ENCODE peak calls at places on chromosomes 4 and X, in six cellular contexts. O is epithelial cell of esophagus, S is ovary, W is stomach, M is IMR-90, Y is sigmoid colon. I is an unnamed sample.

GRCh38 chr4:87035881-87036509 is 101.2 kb downstream of the AFF1 start:
- DNase-seq in O (no peak), S (no peak), W (no peak), M (no peak), Y (no peak), I (no peak)

GRCh38 chr4:90425893-90426292 is 298.7 kb downstream of the CCSER1 start:
- DNase-seq in O (no peak), S (no peak), W (no peak), M (no peak), Y (no peak), I (no peak)

GRCh38 chr4:4872148-4872903 is 12.9 kb downstream of the MSX1 start:
- DNase-seq in O (no peak), S (no peak), W (no peak), M (no peak), Y (no peak), I (no peak)

GRCh38 chrX:123959281-123960063 is 2.0 kb upstream of the STAG2 start:
- DNase-seq in O (peak), S (peak), W (peak), M (no peak), Y (peak), I (no peak)

GRCh38 chr4:26094076-26094475 is 180.1 kb downstream of the SMIM20 start:
- DNase-seq in O (no peak), S (no peak), W (no peak), M (peak), Y (no peak), I (no peak)

GRCh38 chr4:111630705-111631104 is 514.5 kb upstream of the FAM241A start:
- DNase-seq in O (peak), S (no peak), W (no peak), M (peak), Y (no peak), I (no peak)

GRCh38 chrX:132612990-132613564 is 124.2 kb upstream of the MBNL3 start:
- DNase-seq in O (peak), S (peak), W (peak), M (peak), Y (no peak), I (no peak)

GRCh38 chr4:113955411-113955810 is 24.0 kb downstream of the ARSJ start:
- DNase-seq in O (no peak), S (no peak), W (no peak), M (no peak), Y (no peak), I (no peak)

GRCh38 chr4:24240655-24241054 is 343.7 kb downstream of the DHX15 start:
- DNase-seq in O (no peak), S (no peak), W (no peak), M (no peak), Y (no peak), I (no peak)

GRCh38 chrX:147838465-147839131 is 73.1 kb upstream of the FMR1 start:
- DNase-seq in O (peak), S (no peak), W (no peak), M (no peak), Y (no peak), I (peak)

GRCh38 chr4:168765726-168766125 is 244.3 kb downstream of the CBR4 start:
- DNase-seq in O (peak), S (no peak), W (peak), M (peak), Y (no peak), I (no peak)

GRCh38 chr4:68074397-68074796 is 55.3 kb downstream of the TMPRSS11F start:
- DNase-seq in O (peak), S (no peak), W (no peak), M (no peak), Y (no peak), I (no peak)

GRCh38 chr4:9924750-9925149 is 96.5 kb downstream of the SLC2A9 start:
- DNase-seq in O (peak), S (no peak), W (no peak), M (peak), Y (no peak), I (no peak)

GRCh38 chr4:1008840-1009646 is 2.4 kb upstream of the FGFRL1 start:
- DNase-seq in O (peak), S (no peak), W (peak), M (no peak), Y (peak), I (no peak)

GRCh38 chr4:37745946-37746345 is 59.8 kb upstream of the RELL1 start:
- DNase-seq in O (no peak), S (no peak), W (no peak), M (no peak), Y (no peak), I (no peak)

GRCh38 chrX:120450163-120450562 is 18.9 kb downstream of the LAMP2 start:
- DNase-seq in O (no peak), S (no peak), W (no peak), M (no peak), Y (no peak), I (no peak)

GRCh38 chr4:141134051-141134450 is 782 bp upstream of the RNF150 start:
- DNase-seq in O (no peak), S (no peak), W (no peak), M (peak), Y (no peak), I (no peak)

GRCh38 chr4:173237152-173237551 is 68.5 kb downstream of the GALNT7 start:
- DNase-seq in O (no peak), S (no peak), W (no peak), M (no peak), Y (no peak), I (no peak)

GRCh38 chrX:47918274-47918673 is 81.6 kb downstream of the ZNF81 start:
- DNase-seq in O (no peak), S (no peak), W (no peak), M (no peak), Y (no peak), I (no peak)

GRCh38 chr4:25842229-25842840 is 20.5 kb downstream of the SEL1L3 start:
- DNase-seq in O (no peak), S (no peak), W (no peak), M (no peak), Y (no peak), I (no peak)

GRCh38 chr4:186204103-186204559 is 12.8 kb downstream of the CYP4V2 start:
- DNase-seq in O (peak), S (peak), W (peak), M (peak), Y (peak), I (peak)

GRCh38 chr4:152462715-152463114 is 73.2 kb downstream of the FBXW7 start:
- DNase-seq in O (no peak), S (no peak), W (no peak), M (peak), Y (no peak), I (no peak)

GRCh38 chr4:53676402-53676871 is 85.2 kb upstream of the LNX1 start:
- DNase-seq in O (no peak), S (peak), W (no peak), M (peak), Y (no peak), I (no peak)

GRCh38 chr4:48112017-48112667 is 21.9 kb downstream of the TXK start:
- DNase-seq in O (peak), S (no peak), W (no peak), M (peak), Y (no peak), I (no peak)

GRCh38 chrX:39017716-39018115 is 216.5 kb downstream of the MID1IP1 start:
- DNase-seq in O (no peak), S (no peak), W (no peak), M (no peak), Y (no peak), I (no peak)

GRCh38 chr4:151792525-151792924 is 31.7 kb upstream of the GATB start:
- DNase-seq in O (no peak), S (no peak), W (no peak), M (no peak), Y (no peak), I (no peak)

GRCh38 chrX:136318895-136319597 is 18.3 kb downstream of the ADGRG4 start:
- DNase-seq in O (no peak), S (no peak), W (no peak), M (no peak), Y (no peak), I (no peak)

DNA sequence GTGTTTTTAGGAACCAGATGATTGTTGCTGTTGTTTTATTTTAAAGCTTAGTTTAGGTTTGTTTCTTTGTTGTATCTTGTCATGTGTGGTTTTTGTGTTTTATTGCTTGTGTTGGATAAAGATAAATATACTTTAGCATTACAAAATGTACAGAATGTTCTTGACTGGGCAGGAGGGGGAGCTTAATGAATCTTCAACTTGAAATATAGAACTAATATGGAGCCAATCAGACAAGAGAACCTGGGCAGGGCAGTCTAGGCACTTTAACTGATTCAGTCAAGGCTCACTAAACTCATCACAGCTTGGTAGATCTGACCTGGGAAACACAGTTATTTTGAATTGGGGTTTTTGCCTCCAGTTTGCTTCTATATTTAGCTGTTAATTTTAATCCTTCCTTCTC is 304.2 kb downstream of the ARHGAP24 start:
- DNase-seq in O (peak), S (no peak), W (no peak), M (peak), Y (no peak), I (no peak)
- H3K4me3 ChIP-seq in O (no peak), S (peak), W (peak), M (peak), Y (peak), I (no peak)

GRCh38 chr4:155207534-155208257 is 740 bp upstream of the NPY2R start:
- DNase-seq in O (peak), S (no peak), W (no peak), M (no peak), Y (no peak), I (no peak)
- TF ChIP-seq CTCF in O (peak), S (no peak), W (no peak), M (no peak), Y (no peak), I (peak)

DNA sequence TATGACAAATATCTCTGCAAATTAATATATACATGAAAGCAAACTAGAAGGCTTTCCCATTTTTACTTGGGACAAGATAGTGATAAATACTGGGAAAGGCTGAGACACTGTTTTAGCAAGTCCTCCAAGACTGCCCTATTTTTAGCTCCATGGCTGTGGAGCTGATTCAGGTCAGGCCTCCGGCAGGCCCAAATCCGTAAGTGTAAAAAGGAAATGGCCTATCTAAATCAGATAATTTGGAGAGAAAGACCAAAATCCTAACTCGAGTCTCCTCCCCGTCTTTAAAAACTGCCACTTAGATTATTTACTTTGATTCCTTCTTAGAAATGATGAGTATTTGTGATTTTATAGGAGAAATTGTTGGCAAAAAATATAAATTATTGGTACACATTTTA is 2.9 kb downstream of the OTUD4 start:
- DNase-seq in O (peak), S (no peak), W (no peak), M (peak), Y (no peak), I (no peak)
- H3K4me3 ChIP-seq in O (peak), S (peak), W (peak), M (peak), Y (peak), I (no peak)

DNA sequence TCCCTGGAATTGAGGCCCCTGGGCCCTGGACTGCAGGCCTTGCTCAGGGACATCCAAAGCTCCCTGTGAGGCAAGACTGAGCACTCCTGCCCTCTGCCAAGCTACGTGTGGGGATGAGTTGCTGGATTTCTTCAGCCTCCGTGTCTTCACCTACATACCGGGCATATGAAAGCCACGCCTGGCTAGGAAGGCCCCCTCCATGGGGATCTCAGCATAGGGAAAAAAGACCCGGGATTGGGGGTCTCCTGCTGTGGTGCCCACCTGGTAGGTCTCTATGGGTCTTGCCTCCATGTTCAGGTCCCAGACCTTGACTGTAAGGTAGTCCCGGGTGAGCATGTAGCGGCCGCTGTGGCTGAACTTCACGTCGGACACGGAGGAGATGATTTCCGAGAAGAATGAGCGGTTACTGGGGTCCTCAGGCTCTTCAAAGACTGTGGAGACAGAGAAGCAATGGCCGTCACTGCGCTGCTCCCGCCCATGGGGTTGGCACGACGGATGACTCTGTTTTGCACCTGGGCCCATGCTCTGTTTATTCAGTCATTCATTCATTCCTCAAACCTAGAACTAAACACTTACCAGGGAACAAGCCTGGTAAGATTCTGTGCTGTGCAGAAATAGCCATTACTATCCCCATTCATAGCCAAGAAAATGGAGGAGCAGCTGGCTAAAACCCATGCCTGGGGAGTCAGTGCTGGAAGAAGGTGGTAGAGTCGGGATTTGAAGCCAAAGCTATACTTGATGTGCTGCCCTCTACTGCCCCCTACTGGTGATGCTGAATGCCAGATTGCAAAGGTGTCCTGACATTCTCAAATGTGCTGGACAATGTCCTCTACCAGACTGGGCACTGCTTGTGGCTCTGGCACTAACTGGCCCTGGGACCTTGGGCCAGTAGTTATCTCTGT is 63.9 kb downstream of the WFS1 start:
- DNase-seq in O (no peak), S (no peak), W (no peak), M (no peak), Y (no peak), I (no peak)
- TF ChIP-seq CTCF in O (peak), S (no peak), W (no peak), M (peak), Y (no peak), I (peak)

DNA sequence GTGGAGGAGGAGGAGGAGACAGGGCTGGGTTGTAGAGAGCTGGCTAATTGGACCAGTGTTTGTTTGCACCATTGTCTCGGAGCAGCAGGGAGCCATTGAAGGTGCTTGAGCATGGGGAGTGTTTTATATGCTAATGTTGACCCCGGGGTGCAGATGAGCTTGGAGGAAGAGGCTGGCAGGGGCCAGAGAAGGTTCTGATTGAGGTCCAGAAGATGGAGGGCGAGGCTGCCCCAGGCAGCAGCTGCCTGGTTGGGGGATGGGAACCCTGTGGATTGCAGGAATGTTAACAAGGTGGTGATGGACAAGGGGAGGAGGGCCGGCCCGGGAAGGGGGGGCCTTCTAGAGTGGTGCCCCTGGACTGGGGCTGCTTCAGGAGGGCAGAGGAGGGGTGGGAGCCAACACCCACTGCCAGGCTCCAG is 18.0 kb downstream of the DOK7 start:
- DNase-seq in O (no peak), S (no peak), W (no peak), M (no peak), Y (no peak), I (no peak)
- H3K4me3 ChIP-seq in O (no peak), S (no peak), W (no peak), M (no peak), Y (no peak), I (no peak)

GRCh38 chrX:18897611-18898010 is 86.3 kb downstream of the PHKA2 start:
- DNase-seq in O (no peak), S (no peak), W (no peak), M (no peak), Y (no peak), I (no peak)
- TF ChIP-seq CTCF in O (no peak), S (no peak), W (no peak), M (no peak), Y (no peak), I (no peak)

GRCh38 chr4:84220990-84221389 is 278.1 kb downstream of the NKX6-1 start:
- DNase-seq in O (no peak), S (no peak), W (no peak), M (no peak), Y (no peak), I (no peak)
- H3K4me3 ChIP-seq in O (no peak), S (no peak), W (no peak), M (no peak), Y (no peak), I (no peak)

GRCh38 chr4:118682928-118683327 is 2.3 kb upstream of the METTL14 start:
- DNase-seq in O (peak), S (no peak), W (no peak), M (peak), Y (no peak), I (no peak)
- TF ChIP-seq CTCF in O (peak), S (no peak), W (no peak), M (peak), Y (no peak), I (peak)

GRCh38 chr4:143458966-143459365 is 54.5 kb upstream of the SMARCA5 start:
- DNase-seq in O (no peak), S (no peak), W (no peak), M (peak), Y (no peak), I (no peak)

DNA sequence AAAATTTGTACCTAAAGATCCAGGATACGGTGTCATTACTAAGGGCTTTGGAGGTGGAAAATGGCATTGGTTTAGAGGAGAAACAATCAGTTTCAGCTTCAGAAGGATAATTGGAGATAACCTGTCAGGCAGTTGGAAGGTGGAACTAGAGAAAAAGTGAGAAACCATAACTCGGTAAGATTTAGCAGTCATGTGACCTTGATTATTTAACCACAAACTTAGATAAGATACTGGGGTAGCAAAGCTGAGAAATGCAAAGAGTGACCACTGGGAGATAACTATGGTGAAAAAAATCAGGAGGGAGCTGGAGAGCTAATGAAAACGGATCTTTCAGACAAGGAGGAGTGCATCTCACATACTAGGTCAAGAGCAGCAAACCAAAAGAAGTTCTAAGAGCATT is 58.3 kb upstream of the SMARCA5 start:
- DNase-seq in O (no peak), S (no peak), W (no peak), M (no peak), Y (no peak), I (no peak)
- H3K4me3 ChIP-seq in O (no peak), S (no peak), W (no peak), M (no peak), Y (no peak), I (no peak)

DNA sequence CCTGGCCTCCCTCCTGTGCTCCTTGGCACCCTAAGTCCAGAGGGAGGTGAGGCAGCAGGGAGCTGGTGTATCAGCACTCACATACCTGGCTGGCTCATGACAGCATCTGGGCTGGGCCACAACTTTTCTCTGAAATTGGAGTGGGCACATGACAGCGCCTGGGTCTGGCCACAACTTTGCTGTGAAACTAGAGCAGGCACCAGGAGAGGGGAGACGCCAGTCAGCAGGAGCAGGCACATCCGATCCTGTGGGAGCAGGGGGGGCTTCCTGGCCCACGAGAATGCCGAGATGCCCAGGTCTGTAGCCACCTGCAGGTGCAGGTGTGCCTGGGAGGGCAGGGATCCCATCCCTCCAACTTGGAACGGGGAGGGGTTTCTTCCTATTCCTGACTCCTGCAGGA is 69.7 kb upstream of the PPP3CA start:
- DNase-seq in O (no peak), S (no peak), W (no peak), M (no peak), Y (no peak), I (no peak)
- TF ChIP-seq CTCF in O (no peak), S (no peak), W (no peak), M (no peak), Y (no peak), I (no peak)

I was measured in LNCaP clone FGC.